ENCODE peak calls at places on chromosome 4, in five cellular contexts. B is GM23338, U is stomach, Y is SK-N-SH, K is HL-60. J is an unnamed sample.

GRCh38 chr4:147865926-147866325 is 134.0 kb downstream of the ARHGAP10 start:
- DNase-seq in K (no peak), U (no peak), Y (no peak), B (peak; percentile 76), J (no peak)

GRCh38 chr4:122083356-122083755 is 68.8 kb upstream of the BLTP1 start:
- DNase-seq in K (no peak), B (peak; percentile 14), Y (no peak), U (no peak), J (no peak)

GRCh38 chr4:88964450-88964849 is 92.5 kb downstream of the FAM13A start:
- DNase-seq in U (no peak), K (no peak), B (no peak), Y (no peak), J (no peak)

GRCh38 chr4:119643306-119644042 is 14.9 kb upstream of the PDE5A start:
- DNase-seq in Y (no peak), B (no peak), U (no peak), K (no peak), J (no peak)

GRCh38 chr4:76090241-76090691 is 15.8 kb downstream of the ART3 start:
- DNase-seq in U (no peak), Y (peak; percentile 45), B (no peak), K (peak; percentile 92), J (peak; percentile 59)

GRCh38 chr4:101711590-101712255 is 78.8 kb upstream of the BANK1 start:
- DNase-seq in U (no peak), Y (no peak), B (no peak), K (no peak), J (no peak)

GRCh38 chr4:47473351-47473750 is 9.8 kb upstream of the COMMD8 start:
- DNase-seq in B (no peak), U (no peak), K (no peak), Y (no peak), J (no peak)

GRCh38 chr4:153651041-153651960 is 32.8 kb upstream of the TLR2 start:
- DNase-seq in K (peak; percentile 95), Y (no peak), U (no peak), B (no peak), J (no peak)

GRCh38 chr4:174697164-174697563 is 131.9 kb downstream of the GLRA3 start:
- DNase-seq in U (no peak), K (peak; percentile 11), Y (no peak), B (no peak), J (no peak)

GRCh38 chr4:26609398-26609797 is 25.5 kb downstream of the TBC1D19 start:
- DNase-seq in B (no peak), Y (no peak), U (no peak), K (peak; percentile 51), J (no peak)

GRCh38 chr4:123746981-123747380 is 350.4 kb downstream of the SPRY1 start:
- DNase-seq in K (peak; percentile 61), Y (no peak), B (peak; percentile 58), U (no peak), J (no peak)

GRCh38 chr4:57405359-57405758 is 295.2 kb upstream of the IGFBP7 start:
- DNase-seq in U (no peak), K (no peak), B (no peak), Y (peak; percentile 5), J (no peak)

GRCh38 chr4:141028024-141028529 is 105.2 kb downstream of the RNF150 start:
- DNase-seq in Y (peak; percentile 35), U (no peak), K (no peak), B (no peak), J (no peak)

GRCh38 chr4:122827258-122827887 is 742 bp downstream of the FGF2 start:
- DNase-seq in B (peak; percentile 45), Y (peak; percentile 92), U (peak; percentile 26), K (no peak), J (no peak)

GRCh38 chr4:174314770-174315169 is 31.1 kb downstream of the CEP44 start:
- DNase-seq in K (no peak), U (no peak), Y (no peak), B (peak; percentile 27), J (no peak)

GRCh38 chr4:70703695-70704332 is 15.5 kb downstream of the UTP3 start:
- DNase-seq in K (no peak), U (no peak), B (peak; percentile 41), Y (no peak), J (peak; percentile 12)

GRCh38 chr4:135601351-135601750 is 1399.8 kb upstream of the PABPC4L start:
- DNase-seq in K (no peak), Y (no peak), U (no peak), B (no peak), J (no peak)

GRCh38 chr4:151653548-151653918 is 107.3 kb downstream of the GATB start:
- DNase-seq in Y (peak; percentile 44), K (no peak), B (no peak), U (no peak), J (no peak)

GRCh38 chr4:19309365-19309764 is 942.3 kb upstream of the SLIT2 start:
- DNase-seq in Y (no peak), U (no peak), K (no peak), B (peak; percentile 10), J (no peak)

GRCh38 chr4:118967393-118967792 is 78.7 kb downstream of the SYNPO2 start:
- DNase-seq in U (no peak), K (no peak), Y (no peak), B (no peak), J (no peak)

GRCh38 chr4:87734084-87734483 is 65.3 kb upstream of the IBSP start:
- DNase-seq in Y (no peak), B (no peak), K (no peak), U (no peak), J (no peak)

GRCh38 chr4:128847074-128847724 is 37.7 kb downstream of the JADE1 start:
- DNase-seq in B (no peak), U (no peak), K (peak; percentile 84), Y (no peak), J (peak; percentile 12)

GRCh38 chr4:163693776-163694175 is 199.3 kb downstream of the TMA16 start:
- DNase-seq in K (no peak), Y (no peak), B (no peak), U (no peak), J (no peak)

GRCh38 chr4:16843831-16844508 is 54.5 kb downstream of the LDB2 start:
- DNase-seq in Y (no peak), K (no peak), U (no peak), B (no peak), J (no peak)

GRCh38 chr4:142402925-142403324 is 443.2 kb downstream of the INPP4B start:
- DNase-seq in Y (no peak), U (no peak), B (no peak), K (no peak), J (peak; percentile 10)
- H3K27ac ChIP-seq in Y (no peak overlapping the region), U (peak overlapping the region; percentile 11), B (no peak overlapping the region), K (no peak overlapping the region), J (no peak overlapping the region)

DNA sequence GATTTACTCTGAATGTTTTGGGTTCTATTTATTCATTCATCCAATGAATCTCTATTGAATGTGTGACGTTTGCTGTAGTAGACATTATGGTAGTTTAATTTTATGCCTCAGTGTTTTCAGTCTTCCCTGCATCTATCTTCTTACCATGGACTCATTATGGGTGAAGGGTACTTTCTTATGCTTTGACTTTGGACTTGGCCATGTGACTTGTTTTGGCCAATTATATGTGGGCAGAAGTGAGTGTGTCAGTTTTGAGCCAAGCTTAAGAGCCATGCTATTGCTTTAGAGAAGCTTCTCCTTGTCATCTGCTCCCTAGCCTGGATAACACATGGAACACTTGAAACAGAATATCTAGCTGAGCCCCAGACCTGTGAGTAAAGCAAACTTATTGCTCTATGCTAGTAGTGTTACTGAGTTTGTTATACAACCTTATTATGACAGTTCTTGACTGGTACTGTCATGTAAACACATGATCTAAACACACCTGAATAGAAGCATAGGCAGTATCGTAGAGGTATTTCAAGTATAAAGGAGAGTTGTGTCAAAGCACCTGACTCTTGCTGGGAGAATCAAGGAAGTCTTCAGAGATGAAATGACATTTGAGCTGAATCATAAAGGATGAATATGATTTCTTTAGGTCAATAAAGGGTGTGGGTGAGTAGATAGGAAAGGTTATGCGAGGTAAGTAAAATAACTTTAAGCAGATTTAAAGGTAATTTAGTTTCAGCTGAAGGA is 128.4 kb downstream of the NAA11 start:
- DNase-seq in B (no peak), Y (no peak), K (no peak), U (no peak), J (no peak)
- TF ChIP-seq POLR2AphosphoS5 in B (no peak), Y (no peak), K (no peak), U (no peak), J (no peak)

DNA sequence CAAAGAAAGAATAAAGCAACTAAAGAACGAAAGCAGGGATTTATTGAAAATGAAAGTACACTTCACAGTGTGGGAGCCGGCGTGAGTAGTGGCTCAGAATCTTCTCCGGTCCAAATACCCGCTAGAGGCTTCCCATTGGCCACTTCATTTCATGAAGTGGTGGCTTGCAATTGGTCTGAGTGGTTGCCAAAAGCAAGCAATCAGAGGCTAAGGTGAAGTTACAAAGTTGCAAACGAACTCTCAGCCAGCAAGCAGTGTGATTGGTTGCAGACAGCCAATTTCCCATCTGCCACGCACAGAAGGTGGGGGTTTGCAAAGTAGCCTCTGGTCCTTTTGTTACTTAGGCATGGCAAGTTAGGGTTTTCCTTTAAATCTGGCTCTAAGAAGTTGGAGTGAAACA is 6.7 kb upstream of the CLOCK start:
- DNase-seq in U (peak; percentile 32), B (peak; percentile 66), Y (no peak), K (no peak), J (peak; percentile 10)
- H3K4me3 ChIP-seq in U (peak overlapping the region; percentile 24), B (no peak overlapping the region), Y (no peak overlapping the region), K (no peak overlapping the region), J (peak overlapping the region; percentile 22)

GRCh38 chr4:4490041-4490440 is 51.8 kb downstream of the STX18 start:
- DNase-seq in Y (no peak), U (no peak), B (no peak), K (no peak), J (no peak)
- H3K27ac ChIP-seq in Y (no peak overlapping the region), U (no peak overlapping the region), B (no peak overlapping the region), K (no peak overlapping the region), J (no peak overlapping the region)

GRCh38 chr4:6907658-6908191 is 1.9 kb upstream of the TBC1D14 start:
- DNase-seq in U (peak; percentile 73), K (no peak), Y (peak; percentile 67), B (peak; percentile 78), J (peak; percentile 62)
- TF ChIP-seq POLR2AphosphoS5 in U (no peak), K (no peak), Y (no peak), B (no peak), J (peak; percentile 33)

DNA sequence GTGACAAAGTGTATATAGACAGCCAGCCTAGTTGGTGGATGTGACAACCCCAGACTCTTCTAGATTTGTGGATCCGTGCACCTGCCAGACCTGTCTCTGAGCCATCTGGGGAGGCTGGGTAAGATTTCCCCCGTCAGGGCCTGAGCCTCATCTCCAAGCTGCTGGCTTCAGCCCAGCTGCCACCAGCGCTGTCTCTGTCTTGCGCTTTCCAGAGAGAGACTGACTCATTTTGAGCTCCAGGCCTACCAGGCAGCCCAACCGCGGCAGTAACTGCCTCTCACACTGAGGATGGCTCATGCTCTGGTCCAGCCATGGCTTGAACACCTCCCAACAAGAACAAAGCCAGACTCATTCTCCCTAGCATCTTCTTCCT is 26.4 kb downstream of the NOP14 start:
- DNase-seq in Y (no peak), K (peak; percentile 47), B (no peak), U (no peak), J (no peak)
- H3K4me3 ChIP-seq in Y (no peak overlapping the region), K (no peak overlapping the region), B (no peak overlapping the region), U (no peak overlapping the region), J (no peak overlapping the region)

J was measured in prostate gland.